ENCODE peak calls at places on chromosomes 4 and X, in seven cellular contexts. One of them, this sample, is unnamed.

GRCh38 chr4:142656178-142656577 is 189.9 kb downstream of the INPP4B start:
- DNase-seq in cardiac fibroblast: peak; percentile 39
- DNase-seq in gastrocnemius medialis: no peak
- DNase-seq in SJSA1: no peak
- DNase-seq in neuronal stem cell: peak; percentile 24
- DNase-seq in transverse colon: no peak
- DNase-seq in dorsolateral prefrontal cortex: no peak
- DNase-seq in this sample: no peak

GRCh38 chrX:68848189-68848940 is 19.5 kb downstream of the EFNB1 start:
- DNase-seq in cardiac fibroblast: no peak
- DNase-seq in gastrocnemius medialis: no peak
- DNase-seq in SJSA1: no peak
- DNase-seq in neuronal stem cell: no peak
- DNase-seq in transverse colon: peak; percentile 47
- DNase-seq in dorsolateral prefrontal cortex: no peak
- DNase-seq in this sample: no peak

GRCh38 chr4:45650545-45650944 is 473.3 kb downstream of the GABRG1 start:
- DNase-seq in cardiac fibroblast: no peak
- DNase-seq in gastrocnemius medialis: no peak
- DNase-seq in SJSA1: no peak
- DNase-seq in neuronal stem cell: no peak
- DNase-seq in transverse colon: peak; percentile 41
- DNase-seq in dorsolateral prefrontal cortex: no peak
- DNase-seq in this sample: no peak

GRCh38 chr4:182240161-182241130 is 2.8 kb upstream of the TENM3 start:
- DNase-seq in cardiac fibroblast: peak; percentile 20
- DNase-seq in gastrocnemius medialis: no peak
- DNase-seq in SJSA1: peak; percentile 97
- DNase-seq in neuronal stem cell: no peak
- DNase-seq in transverse colon: no peak
- DNase-seq in dorsolateral prefrontal cortex: no peak
- DNase-seq in this sample: no peak

GRCh38 chrX:17027931-17028330 is 81.5 kb downstream of the REPS2 start:
- DNase-seq in cardiac fibroblast: no peak
- DNase-seq in gastrocnemius medialis: no peak
- DNase-seq in SJSA1: no peak
- DNase-seq in neuronal stem cell: no peak
- DNase-seq in transverse colon: no peak
- DNase-seq in dorsolateral prefrontal cortex: no peak
- DNase-seq in this sample: no peak

GRCh38 chr4:78155616-78156105 is 98.5 kb downstream of the FRAS1 start:
- DNase-seq in cardiac fibroblast: peak; percentile 17
- DNase-seq in gastrocnemius medialis: no peak
- DNase-seq in SJSA1: peak; percentile 6
- DNase-seq in neuronal stem cell: no peak
- DNase-seq in transverse colon: no peak
- DNase-seq in dorsolateral prefrontal cortex: no peak
- DNase-seq in this sample: no peak

GRCh38 chrX:103919336-103919682 is 43.1 kb upstream of the TMSB15B start:
- DNase-seq in cardiac fibroblast: peak; percentile 59
- DNase-seq in gastrocnemius medialis: no peak
- DNase-seq in SJSA1: no peak
- DNase-seq in neuronal stem cell: no peak
- DNase-seq in transverse colon: peak; percentile 17
- DNase-seq in dorsolateral prefrontal cortex: no peak
- DNase-seq in this sample: no peak

GRCh38 chr4:24912252-24913098 is at the start of gene CCDC149:
- DNase-seq in cardiac fibroblast: peak; percentile 53
- DNase-seq in gastrocnemius medialis: peak; percentile 62
- DNase-seq in SJSA1: peak; percentile 24
- DNase-seq in neuronal stem cell: peak; percentile 51
- DNase-seq in transverse colon: peak; percentile 78
- DNase-seq in dorsolateral prefrontal cortex: no peak
- DNase-seq in this sample: peak; percentile 70

GRCh38 chrX:37746268-37746931 is 33.5 kb upstream of the CYBB start:
- DNase-seq in cardiac fibroblast: no peak
- DNase-seq in gastrocnemius medialis: no peak
- DNase-seq in SJSA1: no peak
- DNase-seq in neuronal stem cell: no peak
- DNase-seq in transverse colon: no peak
- DNase-seq in dorsolateral prefrontal cortex: no peak
- DNase-seq in this sample: no peak

GRCh38 chr4:95118507-95118906 is 360.8 kb downstream of the BMPR1B start:
- DNase-seq in cardiac fibroblast: no peak
- DNase-seq in gastrocnemius medialis: no peak
- DNase-seq in SJSA1: no peak
- DNase-seq in neuronal stem cell: no peak
- DNase-seq in transverse colon: no peak
- DNase-seq in dorsolateral prefrontal cortex: no peak
- DNase-seq in this sample: no peak

GRCh38 chr4:86837651-86838050 is 11.5 kb downstream of the SLC10A6 start:
- DNase-seq in cardiac fibroblast: no peak
- DNase-seq in gastrocnemius medialis: no peak
- DNase-seq in SJSA1: no peak
- DNase-seq in neuronal stem cell: no peak
- DNase-seq in transverse colon: no peak
- DNase-seq in dorsolateral prefrontal cortex: no peak
- DNase-seq in this sample: no peak

GRCh38 chr4:7466904-7467303 is 32.2 kb upstream of the PSAPL1 start:
- DNase-seq in cardiac fibroblast: no peak
- DNase-seq in gastrocnemius medialis: no peak
- DNase-seq in SJSA1: no peak
- DNase-seq in neuronal stem cell: no peak
- DNase-seq in transverse colon: no peak
- DNase-seq in dorsolateral prefrontal cortex: peak; percentile 91
- DNase-seq in this sample: no peak

DNA sequence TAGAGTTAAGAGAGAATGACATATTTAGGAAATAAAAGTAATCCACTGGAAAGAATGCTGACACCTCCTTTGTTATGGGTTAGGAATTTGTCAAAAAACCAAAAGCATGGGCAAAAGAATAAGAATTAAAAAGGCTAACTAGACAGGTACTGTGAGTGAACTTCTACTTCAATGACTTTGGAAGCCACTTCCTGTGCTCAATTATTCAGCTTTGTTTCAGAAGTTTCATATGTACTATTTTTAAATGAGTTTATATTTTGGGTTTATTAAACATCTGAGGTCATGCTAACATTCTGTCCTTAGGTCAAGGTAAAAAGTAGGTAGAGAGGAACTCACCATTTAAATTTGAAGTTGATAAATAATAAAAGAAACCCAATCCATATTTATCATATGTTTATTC is 106.7 kb upstream of the CXorf51A start:
- DNase-seq in cardiac fibroblast: no peak
- DNase-seq in gastrocnemius medialis: no peak
- DNase-seq in SJSA1: no peak
- DNase-seq in neuronal stem cell: no peak
- DNase-seq in transverse colon: no peak
- DNase-seq in dorsolateral prefrontal cortex: no peak
- DNase-seq in this sample: no peak
- H3K4me3 ChIP-seq in cardiac fibroblast: no peak overlapping the region
- H3K4me3 ChIP-seq in gastrocnemius medialis: no peak overlapping the region
- H3K4me3 ChIP-seq in SJSA1: no peak overlapping the region
- H3K4me3 ChIP-seq in neuronal stem cell: no peak overlapping the region
- H3K4me3 ChIP-seq in transverse colon: no peak overlapping the region
- H3K4me3 ChIP-seq in dorsolateral prefrontal cortex: no peak overlapping the region
- H3K4me3 ChIP-seq in this sample: no peak overlapping the region

DNA sequence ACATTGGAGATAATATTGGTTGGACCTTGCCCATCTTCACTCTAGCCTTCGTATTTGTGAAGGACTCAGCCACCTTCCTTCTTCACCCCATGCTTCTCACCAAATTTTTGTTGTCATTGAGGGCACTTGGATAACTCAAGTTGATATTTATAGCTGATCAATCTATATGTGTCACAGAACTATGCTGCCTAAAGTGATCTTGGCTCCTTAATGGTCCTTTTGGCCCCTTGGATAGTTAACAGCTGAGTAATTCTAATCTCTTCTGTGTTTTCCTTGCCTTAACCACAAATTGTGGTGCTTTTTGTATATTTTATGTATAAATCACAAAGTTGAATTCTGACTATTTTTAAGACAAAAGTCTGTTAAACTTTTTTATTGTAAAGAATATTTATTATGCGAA is 6.6 kb downstream of the SPRY1 start:
- DNase-seq in cardiac fibroblast: no peak
- DNase-seq in gastrocnemius medialis: no peak
- DNase-seq in SJSA1: no peak
- DNase-seq in neuronal stem cell: no peak
- DNase-seq in transverse colon: no peak
- DNase-seq in dorsolateral prefrontal cortex: no peak
- DNase-seq in this sample: no peak
- H3K4me3 ChIP-seq in cardiac fibroblast: peak overlapping the region; percentile 81
- H3K4me3 ChIP-seq in gastrocnemius medialis: peak overlapping the region; percentile 26
- H3K4me3 ChIP-seq in SJSA1: no peak overlapping the region
- H3K4me3 ChIP-seq in neuronal stem cell: no peak overlapping the region
- H3K4me3 ChIP-seq in transverse colon: no peak overlapping the region
- H3K4me3 ChIP-seq in dorsolateral prefrontal cortex: no peak overlapping the region
- H3K4me3 ChIP-seq in this sample: peak overlapping the region; percentile 82

DNA sequence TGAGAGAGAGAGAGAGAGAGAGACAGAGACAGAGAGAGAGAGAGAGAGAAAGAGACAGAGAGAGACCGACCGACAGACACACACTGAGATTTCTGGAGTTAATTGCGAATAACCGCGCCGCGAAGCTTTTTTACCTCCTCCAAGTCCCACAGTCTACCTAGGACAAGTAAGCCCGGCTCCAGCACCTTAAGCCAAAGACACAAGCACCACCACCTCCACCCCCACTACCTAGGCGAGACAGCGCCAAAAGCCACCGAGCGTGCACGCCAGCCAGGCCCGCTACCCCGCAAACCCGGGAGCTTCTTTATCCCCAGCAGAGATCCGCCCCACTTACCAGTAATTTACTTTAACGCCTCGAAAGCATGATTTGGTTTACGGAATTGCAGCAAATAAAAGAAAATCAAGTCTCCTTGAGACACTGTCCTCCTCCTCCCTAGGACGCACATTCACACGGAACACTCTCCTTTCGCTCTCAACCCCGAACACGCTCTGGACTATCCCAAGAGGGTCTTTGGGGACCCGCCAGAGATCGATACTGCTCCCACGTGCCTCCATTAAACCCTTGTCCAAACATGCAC is 649.6 kb upstream of the DIPK2B start:
- DNase-seq in cardiac fibroblast: peak; percentile 30
- DNase-seq in gastrocnemius medialis: no peak
- DNase-seq in SJSA1: no peak
- DNase-seq in neuronal stem cell: no peak
- DNase-seq in transverse colon: no peak
- DNase-seq in dorsolateral prefrontal cortex: no peak
- DNase-seq in this sample: peak; percentile 2
- H3K4me3 ChIP-seq in cardiac fibroblast: peak overlapping the region; percentile 59
- H3K4me3 ChIP-seq in gastrocnemius medialis: peak overlapping the region; percentile 48
- H3K4me3 ChIP-seq in SJSA1: peak overlapping the region; percentile 67
- H3K4me3 ChIP-seq in neuronal stem cell: peak overlapping the region; percentile 98
- H3K4me3 ChIP-seq in transverse colon: peak overlapping the region; percentile 49
- H3K4me3 ChIP-seq in dorsolateral prefrontal cortex: peak overlapping the region; percentile 20
- H3K4me3 ChIP-seq in this sample: peak overlapping the region; percentile 32

DNA sequence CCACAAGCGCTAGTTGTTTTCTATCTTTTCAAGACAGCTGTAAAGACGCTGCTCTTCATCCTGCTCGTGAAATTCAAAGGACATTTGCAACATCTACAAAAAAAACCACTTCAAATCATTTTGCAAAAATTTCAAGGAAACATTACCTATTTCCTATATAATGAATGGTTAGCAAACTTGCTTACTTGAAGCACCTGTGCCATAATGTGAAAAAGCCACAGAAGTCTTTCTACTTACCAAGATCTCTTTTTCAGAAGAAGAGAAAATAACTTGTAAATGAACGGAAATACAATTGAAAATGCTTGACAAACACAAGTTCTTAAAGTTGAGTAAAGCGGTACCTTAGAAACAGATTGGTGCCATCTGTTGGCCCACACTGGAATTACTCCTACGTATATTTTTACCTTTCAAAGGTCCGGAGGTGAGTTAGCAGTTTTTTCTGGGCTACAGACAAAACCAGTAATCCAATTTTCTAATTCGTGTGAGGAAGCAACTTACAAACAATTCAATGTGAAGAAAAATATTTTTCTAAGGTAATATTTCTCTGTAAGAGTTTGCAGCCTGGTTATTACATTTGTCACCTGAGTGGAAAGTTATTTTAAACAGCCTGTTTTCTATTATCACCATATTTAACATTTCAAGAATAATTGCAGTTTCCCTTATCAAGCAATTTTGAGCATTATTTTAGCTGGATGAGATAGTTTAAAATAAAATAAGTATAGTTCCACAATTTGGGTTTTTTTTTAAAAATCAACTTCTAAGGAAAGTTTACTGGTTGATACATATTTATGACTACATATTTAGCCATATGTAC is at the start of gene TLR6:
- DNase-seq in cardiac fibroblast: peak; percentile 83
- DNase-seq in gastrocnemius medialis: no peak
- DNase-seq in SJSA1: peak; percentile 63
- DNase-seq in neuronal stem cell: peak; percentile 29
- DNase-seq in transverse colon: peak; percentile 76
- DNase-seq in dorsolateral prefrontal cortex: peak; percentile 38
- DNase-seq in this sample: peak; percentile 53
- H3K4me3 ChIP-seq in cardiac fibroblast: no peak within 1 kb of the TSS
- H3K4me3 ChIP-seq in gastrocnemius medialis: no peak within 1 kb of the TSS
- H3K4me3 ChIP-seq in SJSA1: peak within 1 kb of the TSS; percentile 26
- H3K4me3 ChIP-seq in neuronal stem cell: no peak within 1 kb of the TSS
- H3K4me3 ChIP-seq in transverse colon: peak within 1 kb of the TSS; percentile 24
- H3K4me3 ChIP-seq in dorsolateral prefrontal cortex: no peak within 1 kb of the TSS
- H3K4me3 ChIP-seq in this sample: peak within 1 kb of the TSS; percentile 42

DNA sequence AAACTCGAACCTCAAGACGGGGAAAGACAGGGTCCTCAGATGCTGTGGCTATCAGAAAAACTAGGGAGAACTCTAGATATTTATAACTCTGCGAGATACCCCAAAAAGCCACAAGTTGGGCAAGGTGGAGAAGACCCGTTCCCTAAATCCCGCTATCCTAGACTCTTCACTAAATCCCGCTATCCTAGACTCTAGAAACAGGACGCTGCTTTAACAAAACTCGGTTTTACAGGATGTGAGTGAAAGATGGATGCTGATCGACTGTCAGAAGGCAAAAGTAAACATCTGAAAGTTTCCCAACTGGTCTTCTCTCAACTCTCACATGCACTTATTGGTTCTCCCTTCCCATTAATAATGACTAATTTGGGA is 270 bp downstream of the DNAAF6 start:
- DNase-seq in cardiac fibroblast: no peak
- DNase-seq in gastrocnemius medialis: no peak
- DNase-seq in SJSA1: no peak
- DNase-seq in neuronal stem cell: no peak
- DNase-seq in transverse colon: no peak
- DNase-seq in dorsolateral prefrontal cortex: no peak
- DNase-seq in this sample: no peak
- H3K4me3 ChIP-seq in cardiac fibroblast: no peak overlapping the region
- H3K4me3 ChIP-seq in gastrocnemius medialis: no peak overlapping the region
- H3K4me3 ChIP-seq in SJSA1: no peak overlapping the region
- H3K4me3 ChIP-seq in neuronal stem cell: no peak overlapping the region
- H3K4me3 ChIP-seq in transverse colon: no peak overlapping the region
- H3K4me3 ChIP-seq in dorsolateral prefrontal cortex: no peak overlapping the region
- H3K4me3 ChIP-seq in this sample: peak overlapping the region; percentile 57

GRCh38 chrX:10615931-10616780 is 4.2 kb downstream of the MID1 start:
- DNase-seq in cardiac fibroblast: peak; percentile 68
- DNase-seq in gastrocnemius medialis: peak; percentile 16
- DNase-seq in SJSA1: peak; percentile 17
- DNase-seq in neuronal stem cell: no peak
- DNase-seq in transverse colon: peak; percentile 46
- DNase-seq in dorsolateral prefrontal cortex: peak; percentile 24
- DNase-seq in this sample: peak; percentile 38
- H3K4me3 ChIP-seq in cardiac fibroblast: no peak overlapping the region
- H3K4me3 ChIP-seq in gastrocnemius medialis: no peak overlapping the region
- H3K4me3 ChIP-seq in SJSA1: no peak overlapping the region
- H3K4me3 ChIP-seq in neuronal stem cell: no peak overlapping the region
- H3K4me3 ChIP-seq in transverse colon: no peak overlapping the region
- H3K4me3 ChIP-seq in dorsolateral prefrontal cortex: no peak overlapping the region
- H3K4me3 ChIP-seq in this sample: no peak overlapping the region

DNA sequence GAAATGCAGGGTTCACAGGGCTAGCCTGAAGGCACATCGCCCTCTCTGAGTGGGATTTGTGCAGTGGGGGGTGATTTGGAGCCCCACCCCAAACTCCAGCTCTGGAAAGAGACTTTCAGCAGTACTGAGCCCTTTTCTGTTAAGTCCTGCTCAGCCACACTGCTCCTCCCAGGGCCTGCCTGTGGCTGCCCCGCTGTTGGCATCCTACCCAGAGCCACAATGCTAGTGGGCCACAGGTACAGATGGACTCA is 52.7 kb downstream of the CXorf49B start:
- DNase-seq in cardiac fibroblast: no peak
- DNase-seq in gastrocnemius medialis: no peak
- DNase-seq in SJSA1: no peak
- DNase-seq in neuronal stem cell: no peak
- DNase-seq in transverse colon: no peak
- DNase-seq in dorsolateral prefrontal cortex: no peak
- DNase-seq in this sample: no peak
- H3K4me3 ChIP-seq in cardiac fibroblast: no peak overlapping the region
- H3K4me3 ChIP-seq in gastrocnemius medialis: no peak overlapping the region
- H3K4me3 ChIP-seq in SJSA1: no peak overlapping the region
- H3K4me3 ChIP-seq in neuronal stem cell: no peak overlapping the region
- H3K4me3 ChIP-seq in transverse colon: no peak overlapping the region
- H3K4me3 ChIP-seq in dorsolateral prefrontal cortex: no peak overlapping the region
- H3K4me3 ChIP-seq in this sample: no peak overlapping the region

This sample was measured in heart right ventricle.